ENCODE peak calls at places on chromosomes 11 and 22, in five cellular contexts. Q is A549; M is suprapubic skin; O is kidney; F is CD4-positive, alpha-beta T cell. I is an unnamed sample.

GRCh38 chr11:130480721-130481140 is 32.3 kb downstream of the ADAMTS15 start:
- DNase-seq in M (no peak), F (no peak), Q (no peak), O (no peak), I (no peak)

GRCh38 chr11:70462818-70463477 is 64.6 kb downstream of the CTTN start:
- DNase-seq in F (no peak), M (no peak), Q (no peak), O (no peak), I (no peak)

GRCh38 chr22:42396621-42397331 is 35.4 kb downstream of the NFAM1 start:
- DNase-seq in O (no peak), F (no peak), Q (no peak), M (no peak), I (no peak)

GRCh38 chr11:35618497-35619029 is 303 bp downstream of the FJX1 start:
- DNase-seq in Q (no peak), F (no peak), O (no peak), M (no peak), I (no peak)

GRCh38 chr11:121500717-121501116 is 48.0 kb upstream of the SORL1-AS1 start:
- DNase-seq in O (no peak), M (no peak), Q (no peak), F (no peak), I (no peak)

GRCh38 chr22:49764151-49764581 is 63.5 kb downstream of the BRD1 start:
- DNase-seq in O (peak), F (no peak), M (no peak), Q (no peak), I (peak)

GRCh38 chr11:115501895-115502589 is 2.2 kb downstream of the CADM1 start:
- DNase-seq in O (no peak), Q (no peak), F (no peak), M (no peak), I (no peak)

GRCh38 chr22:19663821-19664325 is 50.4 kb upstream of the SEPTIN5 start:
- DNase-seq in F (no peak), O (peak), Q (no peak), M (no peak), I (no peak)

GRCh38 chr22:46084943-46085830 is 65.1 kb upstream of the PPARA start:
- DNase-seq in O (peak), F (peak), Q (peak), M (peak), I (peak)

GRCh38 chr11:67266424-67267187 is at the start of gene GRK2:
- DNase-seq in M (no peak), O (peak), Q (peak), F (peak), I (peak)

GRCh38 chr11:33507967-33508366 is 192.7 kb downstream of the C11orf91 start:
- DNase-seq in F (no peak), Q (peak), M (no peak), O (no peak), I (no peak)

GRCh38 chr22:32473388-32473952 is 1.1 kb upstream of the FBXO7 start:
- DNase-seq in F (peak), Q (peak), M (peak), O (no peak), I (no peak)

GRCh38 chr11:107359701-107360100 is 97.9 kb downstream of the CWF19L2 start:
- DNase-seq in Q (no peak), O (no peak), F (no peak), M (no peak), I (no peak)

GRCh38 chr11:99968336-99968735 is 718.8 kb upstream of the ARHGAP42 start:
- DNase-seq in M (no peak), Q (no peak), O (no peak), F (no peak), I (no peak)

GRCh38 chr11:218815-219593 is 11.5 kb downstream of the RIC8A start:
- DNase-seq in F (no peak), M (no peak), O (no peak), Q (no peak), I (no peak)

GRCh38 chr11:33733978-33734377 is 2.2 kb downstream of the CD59 start:
- DNase-seq in O (no peak), Q (no peak), F (no peak), M (no peak), I (no peak)

GRCh38 chr11:208177-208916 is 839 bp downstream of the RIC8A start:
- DNase-seq in F (peak), M (peak), O (peak), Q (peak), I (peak)

DNA sequence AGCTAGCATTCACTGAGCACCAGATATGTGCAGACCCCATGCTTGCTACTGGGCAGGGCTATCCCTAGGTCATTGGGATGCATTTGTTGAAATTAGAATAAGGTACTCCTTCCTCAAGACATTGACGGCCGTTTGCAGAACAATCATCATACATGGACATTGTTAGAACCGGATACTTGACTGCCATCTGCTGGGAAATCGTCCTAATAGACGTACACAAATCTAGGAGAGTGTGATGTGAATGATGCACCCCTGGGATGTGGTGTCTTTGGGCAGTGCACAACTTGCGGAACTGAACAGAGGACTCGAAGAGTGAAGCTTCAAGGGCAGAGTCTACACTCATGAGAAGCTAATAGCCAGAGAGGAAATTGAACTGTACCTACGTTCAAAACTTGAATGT is 35.9 kb downstream of the MYO18B start:
- DNase-seq in O (no peak), F (no peak), M (no peak), Q (peak), I (no peak)
- TF ChIP-seq CTCF in O (no peak), F (no peak), M (no peak), Q (peak), I (no peak)

DNA sequence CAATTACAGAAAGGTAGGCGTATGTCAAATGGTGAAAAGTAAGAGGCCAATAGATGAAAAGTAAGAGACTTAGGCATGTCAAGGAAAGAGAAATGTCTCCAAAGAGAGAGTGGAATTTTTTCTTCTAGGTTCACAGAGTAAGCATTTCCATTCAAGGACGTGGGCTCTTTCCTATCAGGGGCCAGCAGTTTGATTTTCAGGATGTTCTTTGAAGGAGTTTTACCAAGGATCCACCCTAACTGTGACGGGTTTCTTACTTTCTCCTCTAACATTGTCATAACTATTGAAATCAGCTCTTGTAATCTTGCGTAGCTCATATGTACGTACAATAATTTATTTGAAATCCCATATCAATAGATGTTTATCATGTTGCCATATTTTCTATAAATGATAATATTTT is 2112.2 kb upstream of the RAG2 start:
- DNase-seq in Q (no peak), M (no peak), O (no peak), F (no peak), I (no peak)
- H3K27ac ChIP-seq in Q (no peak), M (no peak), O (no peak), F (no peak), I (no peak)

GRCh38 chr11:2269601-2270321 is 627 bp downstream of the ASCL2 start:
- DNase-seq in M (no peak), O (peak), F (no peak), Q (peak), I (peak)
- TF ChIP-seq CTCF in M (no peak), O (peak), F (no peak), Q (peak), I (no peak)

GRCh38 chr22:33480118-33480517 is 421.9 kb upstream of the SYN3 start:
- DNase-seq in M (no peak), F (no peak), O (no peak), Q (no peak), I (no peak)

GRCh38 chr22:33474587-33474986 is 416.4 kb upstream of the SYN3 start:
- DNase-seq in O (no peak), Q (no peak), M (no peak), F (no peak), I (no peak)

GRCh38 chr22:33476716-33477115 is 418.5 kb upstream of the SYN3 start:
- DNase-seq in M (no peak), O (no peak), F (no peak), Q (peak), I (no peak)

GRCh38 chr22:33476206-33476605 is 418.0 kb upstream of the SYN3 start:
- DNase-seq in Q (no peak), O (no peak), F (no peak), M (no peak), I (no peak)

DNA sequence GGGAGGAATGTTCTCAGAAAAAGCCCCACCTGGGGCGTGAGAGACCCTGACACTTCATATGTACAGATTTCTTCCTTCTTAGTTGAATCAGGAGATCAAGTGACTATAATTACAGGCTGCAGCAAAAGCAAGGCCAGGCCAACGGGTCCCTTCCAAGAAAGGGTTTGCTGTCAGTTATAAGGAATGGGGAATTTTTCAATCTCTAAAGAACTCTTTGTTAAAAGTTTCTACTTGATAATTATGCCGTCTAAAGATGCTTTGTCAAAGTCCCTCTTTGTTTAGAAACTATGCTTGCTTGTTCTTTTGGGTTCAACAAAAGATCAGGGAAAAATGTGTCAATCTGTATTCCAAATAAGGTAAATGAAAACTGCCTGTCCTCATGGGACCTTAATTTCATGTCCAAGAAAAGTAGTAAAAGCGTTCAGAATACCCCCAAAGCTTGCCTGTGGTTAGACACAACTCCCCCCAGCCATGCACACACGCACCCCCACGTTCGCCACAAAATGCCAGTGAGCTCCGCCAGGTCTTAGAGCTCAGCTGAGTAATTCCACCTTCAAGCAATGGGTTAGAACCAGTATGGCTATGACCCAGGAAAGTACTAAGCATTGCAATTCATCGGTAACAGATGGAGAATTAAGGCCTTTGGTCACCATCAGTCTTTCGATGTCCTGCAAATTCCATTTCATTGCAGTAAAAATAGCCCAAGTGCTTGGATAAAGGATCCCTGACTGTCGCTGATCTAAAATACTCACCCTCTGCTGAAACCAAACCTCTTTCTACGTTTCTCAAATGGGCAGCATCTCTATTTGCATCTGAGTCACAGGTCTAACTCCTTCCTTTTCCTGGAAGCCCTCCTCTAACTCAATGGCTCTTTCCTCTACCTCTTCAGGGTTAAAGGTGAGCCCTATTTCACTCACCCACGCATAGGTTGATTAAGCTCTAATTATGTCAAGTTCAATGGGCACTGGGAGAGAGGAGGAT is 419.2 kb upstream of the SYN3 start:
- DNase-seq in Q (no peak), F (no peak), O (no peak), M (no peak), I (no peak)
- H3K27ac ChIP-seq in Q (peak), F (no peak), O (no peak), M (no peak), I (no peak)

GRCh38 chr11:62431171-62431895 is 12.5 kb downstream of the SCGB1A1 start:
- DNase-seq in F (no peak), M (no peak), O (no peak), Q (peak), I (no peak)
- TF ChIP-seq CTCF in F (no peak), M (no peak), O (no peak), Q (no peak), I (no peak)

GRCh38 chr11:128522063-128522942 is 65.1 kb downstream of the ETS1 start:
- DNase-seq in O (peak), F (peak), Q (peak), M (peak), I (peak)

GRCh38 chr11:128521697-128522062 is 65.7 kb downstream of the ETS1 start:
- DNase-seq in F (no peak), O (peak), M (no peak), Q (no peak), I (peak)

GRCh38 chr11:128523616-128524015 is 63.7 kb downstream of the ETS1 start:
- DNase-seq in Q (no peak), O (no peak), F (no peak), M (no peak), I (no peak)

GRCh38 chr11:128524172-128524571 is 63.2 kb downstream of the ETS1 start:
- DNase-seq in Q (no peak), O (no peak), M (no peak), F (no peak), I (no peak)

GRCh38 chr11:128522943-128523518 is 64.3 kb downstream of the ETS1 start:
- DNase-seq in M (no peak), F (peak), Q (no peak), O (no peak), I (no peak)
- H3K27ac ChIP-seq in M (peak), F (peak), Q (peak), O (peak), I (peak)